ENCODE peak calls at places on chromosomes 12 and 14, in eight cellular contexts. D, S, R, G, J, O, L and F are unnamed samples.

GRCh38 chr12:63821781-63822251 is 22.7 kb upstream of the SRGAP1 start:
- DNase-seq in D (no peak), S (no peak), R (no peak), G (no peak), J (no peak), O (no peak), L (no peak), F (no peak)

GRCh38 chr12:3379079-3379478 is 111.9 kb upstream of the PRMT8 start:
- DNase-seq in D (no peak), S (no peak), R (no peak), G (no peak), J (no peak), O (no peak), L (no peak), F (no peak)

GRCh38 chr12:14841761-14842160 is 1.6 kb downstream of the ART4 start:
- DNase-seq in D (no peak), S (no peak), R (peak; percentile 53), G (no peak), J (no peak), O (peak; percentile 78), L (no peak), F (no peak)

GRCh38 chr12:116879509-116880212 is 1.6 kb downstream of the HRK start:
- DNase-seq in D (no peak), S (no peak), R (no peak), G (no peak), J (no peak), O (no peak), L (peak; percentile 39), F (no peak)

GRCh38 chr14:64870160-64870559 is 9.5 kb downstream of the SPTB start:
- DNase-seq in D (no peak), S (no peak), R (no peak), G (no peak), J (no peak), O (no peak), L (no peak), F (no peak)

GRCh38 chr14:24937300-24937699 is 112.6 kb downstream of the STXBP6 start:
- DNase-seq in D (no peak), S (no peak), R (no peak), G (no peak), J (no peak), O (no peak), L (no peak), F (no peak)

GRCh38 chr14:23327947-23328744 is 6.9 kb downstream of the PABPN1 start:
- DNase-seq in D (peak; percentile 63), S (peak; percentile 37), R (peak; percentile 74), G (peak; percentile 65), J (peak; percentile 70), O (peak; percentile 82), L (peak; percentile 62), F (peak; percentile 30)

GRCh38 chr14:24440606-24441399 is 1.8 kb downstream of the SDR39U1 start:
- DNase-seq in D (no peak), S (no peak), R (no peak), G (no peak), J (no peak), O (no peak), L (no peak), F (no peak)

GRCh38 chr12:6301721-6302120 is 8.8 kb upstream of the PLEKHG6 start:
- DNase-seq in D (no peak), S (no peak), R (no peak), G (no peak), J (no peak), O (no peak), L (no peak), F (no peak)

GRCh38 chr12:10179871-10180270 is 1.0 kb downstream of the TMEM52B start:
- DNase-seq in D (no peak), S (no peak), R (no peak), G (no peak), J (no peak), O (no peak), L (no peak), F (no peak)

GRCh38 chr14:88599761-88600439 is 37.1 kb downstream of the ZC3H14 start:
- DNase-seq in D (no peak), S (no peak), R (no peak), G (no peak), J (no peak), O (no peak), L (no peak), F (no peak)

GRCh38 chr14:51953996-51954395 is 35.4 kb upstream of the RTRAF start:
- DNase-seq in D (no peak), S (no peak), R (no peak), G (no peak), J (no peak), O (no peak), L (no peak), F (no peak)

GRCh38 chr14:24607081-24607480 is 2.4 kb downstream of the GZMH start:
- DNase-seq in D (no peak), S (no peak), R (no peak), G (no peak), J (no peak), O (no peak), L (no peak), F (no peak)

GRCh38 chr14:81386379-81386778 is 13.7 kb downstream of the STON2 start:
- DNase-seq in D (no peak), S (no peak), R (no peak), G (no peak), J (no peak), O (no peak), L (no peak), F (no peak)

GRCh38 chr14:69615471-69616407 is 4.3 kb downstream of the SUSD6 start:
- DNase-seq in D (peak; percentile 45), S (peak; percentile 15), R (peak; percentile 84), G (no peak), J (peak; percentile 50), O (peak; percentile 65), L (no peak), F (peak; percentile 16)

GRCh38 chr14:90757452-90757851 is 58.8 kb downstream of the TTC7B start:
- DNase-seq in D (no peak), S (no peak), R (no peak), G (no peak), J (no peak), O (peak; percentile 3), L (no peak), F (no peak)

GRCh38 chr12:66964629-66965028 is 285.8 kb upstream of the GRIP1 start:
- DNase-seq in D (no peak), S (peak; percentile 4), R (no peak), G (no peak), J (peak; percentile 46), O (no peak), L (no peak), F (peak; percentile 22)

GRCh38 chr14:102321456-102322101 is 2.0 kb downstream of the ZNF839 start:
- DNase-seq in D (no peak), S (no peak), R (no peak), G (no peak), J (no peak), O (no peak), L (no peak), F (no peak)

GRCh38 chr12:76957306-76957705 is 78.5 kb upstream of the CSRP2 start:
- DNase-seq in D (no peak), S (no peak), R (no peak), G (no peak), J (no peak), O (no peak), L (no peak), F (no peak)

GRCh38 chr14:100142073-100143040 is 17.1 kb downstream of the DEGS2 start:
- DNase-seq in D (no peak), S (no peak), R (no peak), G (no peak), J (no peak), O (no peak), L (no peak), F (no peak)

GRCh38 chr12:13154027-13154538 is 42.4 kb upstream of the EMP1 start:
- DNase-seq in D (no peak), S (no peak), R (no peak), G (no peak), J (no peak), O (no peak), L (no peak), F (no peak)

GRCh38 chr12:64824500-64825142 is at the start of gene TBC1D30:
- DNase-seq in D (no peak), S (no peak), R (no peak), G (peak; percentile 37), J (no peak), O (no peak), L (peak; percentile 50), F (no peak)

GRCh38 chr12:82873951-82874350 is 187.2 kb downstream of the TMTC2 start:
- DNase-seq in D (no peak), S (no peak), R (no peak), G (no peak), J (no peak), O (no peak), L (no peak), F (no peak)

GRCh38 chr14:105495990-105496830 is 5.2 kb downstream of the TEDC1 start:
- DNase-seq in D (no peak), S (no peak), R (no peak), G (peak; percentile 33), J (no peak), O (no peak), L (peak; percentile 18), F (peak; percentile 10)
- H3K9me3 ChIP-seq in D (no peaks in the 10 kb centered on the region), S (no peaks in the 10 kb centered on the region), R (no peaks in the 10 kb centered on the region), G (no peaks in the 10 kb centered on the region), J (no peaks in the 10 kb centered on the region), O (no peaks in the 10 kb centered on the region), L (no peaks in the 10 kb centered on the region), F (no peaks in the 10 kb centered on the region)

DNA sequence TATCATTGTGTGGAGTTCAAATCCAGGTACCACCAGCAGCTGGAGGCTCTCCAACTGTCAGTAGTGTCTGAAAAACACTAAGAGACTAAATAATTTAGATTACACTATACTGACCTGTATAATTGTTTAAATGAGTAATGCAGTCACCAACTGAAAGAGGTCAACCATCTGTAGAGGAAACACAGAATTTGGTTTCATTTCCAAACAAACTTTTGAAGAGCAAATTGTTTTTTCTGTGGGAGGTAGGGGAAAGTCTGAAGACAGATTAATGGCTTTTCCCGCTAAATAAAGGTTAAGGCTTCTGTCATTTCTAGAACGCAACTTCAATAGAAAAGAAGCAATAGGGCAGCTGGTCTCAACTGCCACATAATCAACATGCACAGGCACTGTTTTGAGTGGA is 462.6 kb downstream of the PRKD1 start:
- DNase-seq in D (no peak), S (no peak), R (no peak), G (no peak), J (no peak), O (no peak), L (no peak), F (no peak)
- H3K9me3 ChIP-seq in D (no peaks in the 10 kb centered on the region), S (no peaks in the 10 kb centered on the region), R (no peaks in the 10 kb centered on the region), G (no peaks in the 10 kb centered on the region), J (no peaks in the 10 kb centered on the region), O (no peaks in the 10 kb centered on the region), L (no peaks in the 10 kb centered on the region), F (no peaks in the 10 kb centered on the region)

DNA sequence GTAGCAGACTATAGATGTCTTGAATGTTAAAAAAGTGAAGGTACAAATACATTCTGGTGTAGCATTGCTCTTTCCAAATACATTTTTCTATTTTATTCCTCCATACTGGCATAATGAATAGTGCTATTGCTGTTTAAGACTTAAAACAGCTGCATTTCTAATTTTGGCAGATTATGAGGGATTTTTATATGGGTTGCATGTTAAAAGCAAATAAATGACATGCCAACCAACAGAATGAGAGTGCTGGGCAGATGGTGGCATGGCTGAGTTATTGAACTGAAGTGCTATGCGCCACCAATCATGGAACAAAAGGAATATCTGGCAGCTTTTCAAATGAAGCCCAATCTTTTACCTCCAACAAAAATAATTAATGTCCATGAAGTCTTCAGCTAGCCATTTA is 215.1 kb downstream of the PRKD1 start:
- DNase-seq in D (no peak), S (no peak), R (no peak), G (no peak), J (no peak), O (no peak), L (no peak), F (no peak)
- H3K9me3 ChIP-seq in D (no peaks in the 10 kb centered on the region), S (no peaks in the 10 kb centered on the region), R (no peaks in the 10 kb centered on the region), G (no peaks in the 10 kb centered on the region), J (no peaks in the 10 kb centered on the region), O (no peaks in the 10 kb centered on the region), L (no peaks in the 10 kb centered on the region), F (no peaks in the 10 kb centered on the region)

GRCh38 chr12:34388636-34389377 is 366.5 kb downstream of the ALG10 start:
- DNase-seq in D (no peak), S (no peak), R (no peak), G (no peak), J (no peak), O (no peak), L (no peak), F (no peak)
- H3K9me3 ChIP-seq in D (peaks cover 100% of the 10 kb centered on the region), S (no peaks in the 10 kb centered on the region), R (peaks cover 98% of the 10 kb centered on the region), G (no peaks in the 10 kb centered on the region), J (no peaks in the 10 kb centered on the region), O (no peaks in the 10 kb centered on the region), L (peaks cover 94% of the 10 kb centered on the region), F (no peaks in the 10 kb centered on the region)